ENCODE peak calls at places on chromosomes 3 and 15, in seven cellular contexts. N, Z, A, D, V, O and P are unnamed samples.

GRCh38 chr3:100761951-100762350 is 52.7 kb downstream of the TFG start:
- DNase-seq in N (no peak), Z (no peak), A (no peak), D (no peak), V (no peak), O (no peak), P (no peak)

GRCh38 chr3:115518100-115518852 is 105.0 kb upstream of the GAP43 start:
- DNase-seq in N (peak), Z (peak), A (no peak), D (no peak), V (peak), O (peak), P (peak)

GRCh38 chr15:68829068-68829467 is 8.4 kb upstream of the ANP32A start:
- DNase-seq in N (peak), Z (no peak), A (no peak), D (no peak), V (no peak), O (no peak), P (no peak)

GRCh38 chr15:47997712-47998111 is 123.1 kb upstream of the SLC24A5 start:
- DNase-seq in N (no peak), Z (no peak), A (no peak), D (no peak), V (no peak), O (no peak), P (no peak)

GRCh38 chr3:27357665-27358258 is 11.4 kb downstream of the NEK10 start:
- DNase-seq in N (peak), Z (peak), A (peak), D (no peak), V (no peak), O (peak), P (peak)

GRCh38 chr3:151460240-151460639 is 621 bp downstream of the IGSF10 start:
- DNase-seq in N (no peak), Z (no peak), A (no peak), D (no peak), V (no peak), O (no peak), P (no peak)

GRCh38 chr3:28114893-28115292 is 126.5 kb upstream of the CMC1 start:
- DNase-seq in N (no peak), Z (no peak), A (no peak), D (no peak), V (no peak), O (no peak), P (no peak)

GRCh38 chr3:56928379-56929068 is 126.8 kb upstream of the ARHGEF3 start:
- DNase-seq in N (peak), Z (peak), A (no peak), D (no peak), V (no peak), O (no peak), P (no peak)

GRCh38 chr3:17850448-17850847 is 108.0 kb upstream of the TBC1D5 start:
- DNase-seq in N (no peak), Z (no peak), A (no peak), D (no peak), V (no peak), O (no peak), P (no peak)

GRCh38 chr15:78321041-78321570 is 19.0 kb upstream of the CRABP1 start:
- DNase-seq in N (no peak), Z (no peak), A (no peak), D (no peak), V (no peak), O (no peak), P (no peak)

GRCh38 chr15:53808058-53808703 is 48.7 kb upstream of the WDR72 start:
- DNase-seq in N (no peak), Z (no peak), A (no peak), D (no peak), V (no peak), O (no peak), P (no peak)

GRCh38 chr3:46908986-46909534 is 31.5 kb downstream of the PTH1R start:
- DNase-seq in N (no peak), Z (no peak), A (no peak), D (peak), V (no peak), O (no peak), P (no peak)

GRCh38 chr3:124584552-124585391 is 145.5 kb upstream of the UMPS start:
- DNase-seq in N (peak), Z (peak), A (peak), D (no peak), V (peak), O (peak), P (peak)

GRCh38 chr15:31365655-31366127 is 39.1 kb downstream of the KLF13 start:
- DNase-seq in N (no peak), Z (peak), A (peak), D (peak), V (peak), O (peak), P (peak)

GRCh38 chr3:169541528-169541927 is 122.0 kb downstream of the MECOM start:
- DNase-seq in N (no peak), Z (no peak), A (no peak), D (no peak), V (no peak), O (no peak), P (no peak)

GRCh38 chr15:68992696-68993095 is 21.8 kb upstream of the NOX5 start:
- DNase-seq in N (no peak), Z (no peak), A (no peak), D (no peak), V (no peak), O (no peak), P (no peak)

GRCh38 chr3:12932347-12932746 is 91.0 kb upstream of the RPL32 start:
- DNase-seq in N (no peak), Z (no peak), A (no peak), D (no peak), V (peak), O (no peak), P (no peak)

GRCh38 chr3:177777699-177778098 is 580.4 kb upstream of the TBL1XR1 start:
- DNase-seq in N (peak), Z (peak), A (peak), D (no peak), V (no peak), O (peak), P (no peak)

GRCh38 chr15:66863382-66864085 is 161.5 kb downstream of the SMAD6 start:
- DNase-seq in N (no peak), Z (no peak), A (no peak), D (peak), V (no peak), O (no peak), P (peak)

GRCh38 chr3:86702381-86702958 is 288.5 kb downstream of the VGLL3 start:
- DNase-seq in N (no peak), Z (no peak), A (no peak), D (no peak), V (no peak), O (no peak), P (no peak)

GRCh38 chr3:61927332-61927731 is 366.0 kb downstream of the PTPRG start:
- DNase-seq in N (no peak), Z (no peak), A (no peak), D (no peak), V (peak), O (peak), P (no peak)

GRCh38 chr3:129577925-129578742 is 28.3 kb downstream of the PLXND1 start:
- DNase-seq in N (no peak), Z (no peak), A (no peak), D (no peak), V (no peak), O (no peak), P (no peak)

GRCh38 chr3:49352286-49352685 is 5.9 kb downstream of the GPX1 start:
- DNase-seq in N (no peak), Z (no peak), A (no peak), D (no peak), V (no peak), O (no peak), P (no peak)

GRCh38 chr3:40290396-40290795 is 19.1 kb upstream of the EIF1B start:
- DNase-seq in N (no peak), Z (no peak), A (no peak), D (no peak), V (no peak), O (no peak), P (no peak)

GRCh38 chr15:82647835-82648256 is 683 bp upstream of the CPEB1 start:
- DNase-seq in N (peak), Z (peak), A (no peak), D (no peak), V (no peak), O (peak), P (no peak)

GRCh38 chr3:60009931-60010478 is 960.2 kb upstream of the CFAP20DC start:
- DNase-seq in N (no peak), Z (no peak), A (no peak), D (no peak), V (no peak), O (no peak), P (no peak)

GRCh38 chr3:175980731-175981130 is 1121.6 kb downstream of the NAALADL2 start:
- DNase-seq in N (no peak), Z (no peak), A (no peak), D (no peak), V (no peak), O (no peak), P (no peak)

GRCh38 chr15:52804526-52805081 is 14.5 kb upstream of the ONECUT1 start:
- DNase-seq in N (no peak), Z (no peak), A (peak), D (no peak), V (no peak), O (no peak), P (no peak)

GRCh38 chr3:107813066-107813465 is 277.8 kb downstream of the CD47 start:
- DNase-seq in N (no peak), Z (no peak), A (no peak), D (no peak), V (no peak), O (no peak), P (no peak)

GRCh38 chr3:127193341-127193740 is 410 bp downstream of the PRR23E start:
- DNase-seq in N (no peak), Z (no peak), A (no peak), D (no peak), V (no peak), O (no peak), P (no peak)

GRCh38 chr3:149016669-149017541 is 25.6 kb downstream of the GYG1 start:
- DNase-seq in N (no peak), Z (no peak), A (no peak), D (no peak), V (no peak), O (no peak), P (no peak)

GRCh38 chr3:36871379-36872126 is 73.3 kb downstream of the TRANK1 start:
- DNase-seq in N (no peak), Z (no peak), A (no peak), D (no peak), V (no peak), O (no peak), P (no peak)
- TF ChIP-seq CTCF in N (no peak), Z (no peak), A (no peak), D (no peak), V (no peak), O (no peak), P (no peak)

DNA sequence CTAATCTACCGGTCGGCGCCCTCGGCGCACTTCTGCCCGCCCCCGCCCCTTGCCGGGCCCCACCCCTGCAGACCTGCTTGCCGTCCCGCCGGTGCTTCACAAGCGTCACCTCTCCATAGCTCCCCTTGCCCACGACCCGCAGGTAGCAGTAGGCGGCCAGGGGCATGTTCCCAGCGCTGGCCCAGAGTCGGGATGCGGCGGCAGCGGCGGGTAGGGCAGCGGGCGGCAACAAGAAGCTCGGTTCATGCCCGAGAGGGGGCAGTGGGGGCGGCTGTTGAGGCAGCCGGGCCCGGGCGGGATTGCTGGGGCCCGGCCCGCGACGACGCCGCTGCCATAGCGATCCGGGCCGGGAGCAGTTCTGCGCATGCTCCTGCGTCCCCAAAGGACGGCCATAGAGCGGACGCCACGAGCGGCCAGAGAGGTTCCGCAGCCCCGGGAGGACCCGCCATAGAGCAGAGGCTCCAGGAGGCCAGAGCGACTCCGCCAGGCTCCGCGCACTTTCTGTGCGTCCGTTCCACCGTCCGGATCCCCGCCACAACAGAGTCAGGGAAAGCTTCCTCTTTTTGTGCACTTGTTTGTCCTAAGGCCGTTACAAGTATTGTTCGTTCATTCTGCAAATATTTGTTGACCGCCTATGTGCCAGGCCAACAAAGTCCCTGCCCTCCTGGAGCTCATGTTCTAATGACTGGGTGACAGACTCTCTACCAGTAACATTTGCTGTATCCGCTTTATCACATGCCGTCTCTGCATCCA is at the start of gene NEK4:
- DNase-seq in N (peak), Z (peak), A (peak), D (no peak), V (peak), O (peak), P (peak)
- TF ChIP-seq CTCF in N (no peak), Z (no peak), A (no peak), D (peak), V (no peak), O (no peak), P (no peak)

GRCh38 chr3:52495096-52495495 is at the start of gene STAB1:
- DNase-seq in N (no peak), Z (no peak), A (no peak), D (no peak), V (peak), O (peak), P (no peak)
- TF ChIP-seq CTCF in N (no peak), Z (no peak), A (no peak), D (no peak), V (no peak), O (no peak), P (no peak)

GRCh38 chr15:35505152-35505551 is 40.8 kb downstream of the DPH6 start:
- DNase-seq in N (no peak), Z (no peak), A (no peak), D (no peak), V (no peak), O (no peak), P (no peak)
- TF ChIP-seq CTCF in N (no peak), Z (no peak), A (no peak), D (no peak), V (no peak), O (no peak), P (no peak)

DNA sequence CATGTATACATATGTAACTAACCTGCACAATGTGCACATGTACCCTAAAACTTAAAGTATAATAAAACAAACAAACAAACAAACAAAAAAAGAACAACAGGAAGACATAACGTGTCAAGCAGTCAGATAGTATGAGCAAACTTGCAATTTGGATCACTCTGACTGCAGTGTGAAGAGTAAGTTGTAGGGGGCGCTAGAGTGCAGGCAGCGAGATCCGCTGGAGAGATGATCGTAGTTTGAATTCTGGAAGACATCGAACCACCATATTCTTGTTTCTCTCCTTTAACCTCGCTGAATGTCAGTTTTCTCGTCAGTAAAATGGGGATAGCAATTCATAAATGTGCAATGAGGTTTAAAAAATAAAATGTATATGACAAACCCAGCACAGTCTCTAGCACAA is 165.2 kb upstream of the LMCD1 start:
- DNase-seq in N (no peak), Z (no peak), A (no peak), D (no peak), V (no peak), O (no peak), P (no peak)
- TF ChIP-seq CTCF in N (no peak), Z (peak), A (peak), D (peak), V (no peak), O (no peak), P (no peak)